ENCODE peak calls at places on chromosome 6, in six cellular contexts. One of them, this sample, is unnamed.

GRCh38 chr6:80094017-80094416 is 12.5 kb upstream of the BCKDHB start:
- DNase-seq in heart left ventricle: no peak
- DNase-seq in coronary artery: no peak
- DNase-seq in left lung: no peak
- DNase-seq in psoas muscle: no peak
- DNase-seq in fibroblast of the aortic adventitia: peak
- DNase-seq in this sample: peak

GRCh38 chr6:40406175-40406574 is 181.0 kb downstream of the LRFN2 start:
- DNase-seq in heart left ventricle: no peak
- DNase-seq in coronary artery: no peak
- DNase-seq in left lung: no peak
- DNase-seq in psoas muscle: no peak
- DNase-seq in fibroblast of the aortic adventitia: no peak
- DNase-seq in this sample: no peak

GRCh38 chr6:156719720-156720563 is 57.2 kb upstream of the ARID1B start:
- DNase-seq in heart left ventricle: peak
- DNase-seq in coronary artery: peak
- DNase-seq in left lung: peak
- DNase-seq in psoas muscle: peak
- DNase-seq in fibroblast of the aortic adventitia: peak
- DNase-seq in this sample: peak

GRCh38 chr6:81572020-81572419 is 180.5 kb downstream of the TENT5A start:
- DNase-seq in heart left ventricle: no peak
- DNase-seq in coronary artery: no peak
- DNase-seq in left lung: no peak
- DNase-seq in psoas muscle: no peak
- DNase-seq in fibroblast of the aortic adventitia: no peak
- DNase-seq in this sample: no peak

GRCh38 chr6:144758602-144759001 is 473.5 kb downstream of the UTRN start:
- DNase-seq in heart left ventricle: no peak
- DNase-seq in coronary artery: no peak
- DNase-seq in left lung: no peak
- DNase-seq in psoas muscle: no peak
- DNase-seq in fibroblast of the aortic adventitia: no peak
- DNase-seq in this sample: peak

GRCh38 chr6:64280569-64280968 is 645.0 kb downstream of the PHF3 start:
- DNase-seq in heart left ventricle: no peak
- DNase-seq in coronary artery: no peak
- DNase-seq in left lung: no peak
- DNase-seq in psoas muscle: no peak
- DNase-seq in fibroblast of the aortic adventitia: peak
- DNase-seq in this sample: peak

GRCh38 chr6:4723383-4723782 is 52.8 kb upstream of the CDYL start:
- DNase-seq in heart left ventricle: no peak
- DNase-seq in coronary artery: no peak
- DNase-seq in left lung: no peak
- DNase-seq in psoas muscle: no peak
- DNase-seq in fibroblast of the aortic adventitia: no peak
- DNase-seq in this sample: no peak

GRCh38 chr6:122677436-122677835 is 67.2 kb downstream of the PKIB start:
- DNase-seq in heart left ventricle: no peak
- DNase-seq in coronary artery: no peak
- DNase-seq in left lung: no peak
- DNase-seq in psoas muscle: no peak
- DNase-seq in fibroblast of the aortic adventitia: no peak
- DNase-seq in this sample: no peak

GRCh38 chr6:154986787-154987235 is 8.3 kb upstream of the TIAM2 start:
- DNase-seq in heart left ventricle: no peak
- DNase-seq in coronary artery: no peak
- DNase-seq in left lung: no peak
- DNase-seq in psoas muscle: no peak
- DNase-seq in fibroblast of the aortic adventitia: no peak
- DNase-seq in this sample: peak

GRCh38 chr6:127716425-127716930 is 139.5 kb downstream of the C6orf58 start:
- DNase-seq in heart left ventricle: no peak
- DNase-seq in coronary artery: no peak
- DNase-seq in left lung: no peak
- DNase-seq in psoas muscle: no peak
- DNase-seq in fibroblast of the aortic adventitia: no peak
- DNase-seq in this sample: no peak

GRCh38 chr6:21033575-21034026 is 499.3 kb downstream of the CDKAL1 start:
- DNase-seq in heart left ventricle: peak
- DNase-seq in coronary artery: no peak
- DNase-seq in left lung: peak
- DNase-seq in psoas muscle: peak
- DNase-seq in fibroblast of the aortic adventitia: peak
- DNase-seq in this sample: peak

GRCh38 chr6:24910331-24910849 is 25.4 kb downstream of the RIPOR2 start:
- DNase-seq in heart left ventricle: peak
- DNase-seq in coronary artery: no peak
- DNase-seq in left lung: no peak
- DNase-seq in psoas muscle: no peak
- DNase-seq in fibroblast of the aortic adventitia: no peak
- DNase-seq in this sample: no peak

GRCh38 chr6:115271001-115271400 is 789.7 kb downstream of the FRK start:
- DNase-seq in heart left ventricle: no peak
- DNase-seq in coronary artery: no peak
- DNase-seq in left lung: no peak
- DNase-seq in psoas muscle: no peak
- DNase-seq in fibroblast of the aortic adventitia: no peak
- DNase-seq in this sample: no peak

GRCh38 chr6:43061861-43062260 is 2.4 kb downstream of the KLC4 start:
- DNase-seq in heart left ventricle: no peak
- DNase-seq in coronary artery: no peak
- DNase-seq in left lung: no peak
- DNase-seq in psoas muscle: no peak
- DNase-seq in fibroblast of the aortic adventitia: no peak
- DNase-seq in this sample: no peak
- H3K4me3 ChIP-seq in heart left ventricle: no peak
- H3K4me3 ChIP-seq in coronary artery: no peak
- H3K4me3 ChIP-seq in left lung: no peak
- H3K4me3 ChIP-seq in psoas muscle: no peak
- H3K4me3 ChIP-seq in fibroblast of the aortic adventitia: no peak
- H3K4me3 ChIP-seq in this sample: no peak

DNA sequence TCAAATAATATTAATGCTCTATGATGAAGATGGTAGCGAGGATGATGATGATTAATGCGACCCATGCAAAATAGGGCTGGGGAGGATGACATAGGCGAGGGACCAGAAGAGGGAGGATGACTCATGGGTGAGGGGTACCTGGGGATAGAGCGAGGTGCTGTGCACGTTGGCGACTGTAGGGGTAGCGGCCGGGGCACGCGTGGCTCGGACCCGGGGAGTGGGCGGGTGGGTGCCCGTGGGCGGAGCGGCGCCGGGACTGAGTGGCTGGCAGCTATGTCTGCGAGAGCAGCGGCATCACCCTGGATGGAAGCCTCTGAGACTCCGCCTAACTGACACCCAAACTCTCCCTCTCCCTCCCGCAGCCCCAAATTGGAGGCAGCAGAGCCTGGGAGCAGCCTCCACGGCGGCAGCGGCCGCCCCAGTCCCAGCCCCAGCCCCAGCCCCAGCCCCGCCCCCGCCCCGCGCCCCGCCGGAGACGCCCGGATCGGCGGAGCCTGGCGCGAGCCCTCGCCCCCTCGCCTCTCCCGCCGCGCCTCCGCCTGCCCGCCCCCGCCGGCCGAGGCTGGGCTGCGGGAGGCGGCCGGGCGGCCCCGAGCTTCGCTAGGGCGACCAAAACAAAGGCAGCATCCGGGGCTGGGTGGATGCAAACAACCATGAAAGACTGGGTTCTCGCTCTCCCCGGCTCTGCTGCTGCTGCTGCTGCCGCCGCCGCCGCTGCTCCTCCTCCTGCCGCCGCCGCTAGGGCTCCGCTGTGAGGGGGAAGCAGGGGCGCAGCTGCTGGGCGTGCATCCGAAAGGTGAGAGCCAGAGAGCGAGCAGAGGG is at the start of gene RIMS1:
- DNase-seq in heart left ventricle: no peak
- DNase-seq in coronary artery: no peak
- DNase-seq in left lung: no peak
- DNase-seq in psoas muscle: peak
- DNase-seq in fibroblast of the aortic adventitia: peak
- DNase-seq in this sample: peak
- TF ChIP-seq CTCF in heart left ventricle: no peak
- TF ChIP-seq CTCF in coronary artery: no peak
- TF ChIP-seq CTCF in left lung: no peak
- TF ChIP-seq CTCF in psoas muscle: no peak
- TF ChIP-seq CTCF in fibroblast of the aortic adventitia: peak
- TF ChIP-seq CTCF in this sample: peak

DNA sequence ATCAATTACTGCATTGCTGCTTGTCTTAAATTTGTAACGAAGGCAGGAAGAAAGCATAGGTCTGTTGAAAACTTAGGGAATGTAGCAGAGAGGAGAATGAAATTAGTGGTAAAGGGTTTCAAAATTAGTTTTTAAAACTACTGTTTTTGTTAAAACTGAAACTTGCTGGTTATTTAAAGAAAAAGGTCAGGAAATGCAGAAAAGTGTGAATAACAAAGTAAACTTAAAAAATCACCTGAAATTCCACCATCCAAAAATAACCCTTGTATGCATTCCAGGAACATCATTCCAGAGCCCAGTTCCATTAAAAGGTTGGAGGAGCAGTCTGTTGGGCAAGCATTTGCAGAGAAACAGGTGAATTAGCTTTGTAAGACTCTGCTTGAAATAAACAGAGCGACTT is 3.1 kb upstream of the MOXD1 start:
- DNase-seq in heart left ventricle: no peak
- DNase-seq in coronary artery: no peak
- DNase-seq in left lung: no peak
- DNase-seq in psoas muscle: no peak
- DNase-seq in fibroblast of the aortic adventitia: no peak
- DNase-seq in this sample: no peak
- H3K4me3 ChIP-seq in heart left ventricle: no peak
- H3K4me3 ChIP-seq in coronary artery: no peak
- H3K4me3 ChIP-seq in left lung: no peak
- H3K4me3 ChIP-seq in psoas muscle: no peak
- H3K4me3 ChIP-seq in fibroblast of the aortic adventitia: no peak
- H3K4me3 ChIP-seq in this sample: no peak

DNA sequence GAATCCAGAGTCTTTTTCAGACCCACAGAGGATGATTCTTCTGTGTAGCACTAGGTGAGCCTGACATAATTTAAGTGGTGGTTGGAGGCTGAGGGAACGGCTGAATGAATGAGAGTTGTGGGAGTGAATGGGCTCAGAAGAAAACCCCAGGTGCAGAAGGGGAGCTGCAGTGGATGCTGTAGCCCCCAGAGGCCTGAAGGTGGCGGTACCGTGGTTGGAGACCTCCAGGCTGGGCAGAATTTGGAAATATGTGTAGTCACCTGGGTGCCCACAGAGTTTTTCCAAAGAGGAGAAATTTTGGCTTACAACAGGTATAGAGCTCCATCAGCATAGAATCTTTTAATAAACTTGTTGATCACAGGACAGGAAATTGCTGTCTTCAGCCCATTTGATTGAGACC is 6.5 kb upstream of the RAET1G start:
- DNase-seq in heart left ventricle: no peak
- DNase-seq in coronary artery: peak
- DNase-seq in left lung: no peak
- DNase-seq in psoas muscle: no peak
- DNase-seq in fibroblast of the aortic adventitia: no peak
- DNase-seq in this sample: no peak
- TF ChIP-seq CTCF in heart left ventricle: no peak
- TF ChIP-seq CTCF in coronary artery: no peak
- TF ChIP-seq CTCF in left lung: no peak
- TF ChIP-seq CTCF in psoas muscle: no peak
- TF ChIP-seq CTCF in fibroblast of the aortic adventitia: peak
- TF ChIP-seq CTCF in this sample: peak

DNA sequence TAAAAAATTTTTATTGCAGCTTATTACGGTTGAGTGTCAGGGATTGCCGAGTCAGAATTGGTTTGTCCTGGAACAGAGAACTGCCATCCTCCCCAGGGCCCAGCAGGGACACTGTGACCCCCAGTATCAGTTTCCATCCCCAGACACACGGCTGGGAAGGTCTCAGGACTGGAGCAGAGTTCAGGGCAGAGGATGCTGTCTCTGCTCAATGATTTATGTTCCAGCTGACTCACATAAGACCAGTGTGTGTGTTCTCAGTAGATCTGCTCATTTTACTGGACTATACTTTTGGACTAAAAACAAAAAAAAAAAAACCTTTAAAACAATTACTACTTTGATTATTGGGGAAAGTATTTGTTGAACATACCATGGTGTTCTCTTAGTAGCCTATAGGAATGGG is 44.2 kb downstream of the FNDC1 start:
- DNase-seq in heart left ventricle: no peak
- DNase-seq in coronary artery: no peak
- DNase-seq in left lung: no peak
- DNase-seq in psoas muscle: no peak
- DNase-seq in fibroblast of the aortic adventitia: peak
- DNase-seq in this sample: no peak
- H3K4me3 ChIP-seq in heart left ventricle: no peak
- H3K4me3 ChIP-seq in coronary artery: no peak
- H3K4me3 ChIP-seq in left lung: no peak
- H3K4me3 ChIP-seq in psoas muscle: no peak
- H3K4me3 ChIP-seq in fibroblast of the aortic adventitia: no peak
- H3K4me3 ChIP-seq in this sample: no peak

GRCh38 chr6:129978148-129978916 is 40.0 kb upstream of the L3MBTL3 start:
- DNase-seq in heart left ventricle: no peak
- DNase-seq in coronary artery: no peak
- DNase-seq in left lung: no peak
- DNase-seq in psoas muscle: no peak
- DNase-seq in fibroblast of the aortic adventitia: no peak
- DNase-seq in this sample: no peak

GRCh38 chr6:129980821-129981220 is 37.6 kb upstream of the L3MBTL3 start:
- DNase-seq in heart left ventricle: no peak
- DNase-seq in coronary artery: no peak
- DNase-seq in left lung: no peak
- DNase-seq in psoas muscle: no peak
- DNase-seq in fibroblast of the aortic adventitia: no peak
- DNase-seq in this sample: no peak

GRCh38 chr6:129981598-129981997 is 36.8 kb upstream of the L3MBTL3 start:
- DNase-seq in heart left ventricle: no peak
- DNase-seq in coronary artery: no peak
- DNase-seq in left lung: no peak
- DNase-seq in psoas muscle: no peak
- DNase-seq in fibroblast of the aortic adventitia: peak
- DNase-seq in this sample: peak
- TF ChIP-seq CTCF in heart left ventricle: no peak
- TF ChIP-seq CTCF in coronary artery: no peak
- TF ChIP-seq CTCF in left lung: no peak
- TF ChIP-seq CTCF in psoas muscle: no peak
- TF ChIP-seq CTCF in fibroblast of the aortic adventitia: no peak
- TF ChIP-seq CTCF in this sample: peak

DNA sequence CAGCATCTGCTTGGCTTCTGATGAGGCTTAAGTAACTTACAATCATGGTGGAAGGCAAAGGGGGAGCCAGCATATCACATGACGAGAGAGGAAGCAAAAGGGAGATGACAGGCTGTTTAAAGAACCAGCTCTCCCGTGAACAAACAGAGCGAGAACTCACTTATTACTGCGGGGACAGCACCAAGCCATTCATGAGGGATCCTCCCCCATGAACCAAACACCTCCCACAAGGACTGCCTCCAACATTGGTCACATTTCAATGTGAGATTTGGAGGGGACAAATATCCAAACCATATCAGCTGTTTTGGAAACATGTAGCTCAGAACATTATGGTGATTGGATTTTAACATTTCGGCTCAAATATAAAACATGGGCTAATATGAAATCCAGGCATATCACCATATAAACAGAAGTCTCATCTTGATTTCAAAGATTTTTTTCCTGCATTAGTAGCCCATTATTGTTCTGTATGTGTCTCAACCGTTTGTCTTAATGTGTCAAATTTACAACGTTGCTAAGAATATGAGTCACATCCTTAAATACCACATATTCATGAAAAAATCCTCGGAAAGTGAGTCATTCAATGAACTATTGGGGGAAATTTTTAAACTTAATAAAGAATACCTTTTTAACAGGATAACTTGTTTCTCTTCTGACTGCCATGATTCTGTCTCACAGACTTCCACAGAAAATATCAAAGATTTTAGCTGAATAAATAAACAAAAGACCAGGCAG is 894.3 kb downstream of the TFAP2A start:
- DNase-seq in heart left ventricle: no peak
- DNase-seq in coronary artery: no peak
- DNase-seq in left lung: no peak
- DNase-seq in psoas muscle: no peak
- DNase-seq in fibroblast of the aortic adventitia: peak
- DNase-seq in this sample: peak
- H3K4me3 ChIP-seq in heart left ventricle: no peak
- H3K4me3 ChIP-seq in coronary artery: no peak
- H3K4me3 ChIP-seq in left lung: no peak
- H3K4me3 ChIP-seq in psoas muscle: no peak
- H3K4me3 ChIP-seq in fibroblast of the aortic adventitia: no peak
- H3K4me3 ChIP-seq in this sample: no peak

This sample was measured in fibroblast of pulmonary artery.